ENCODE peak calls at places on chromosomes 13 and 19, in six cellular contexts. Y is BE2C, V is EL, Z is cardiac fibroblast, A is GF-D8, U is NCI-H1105. T is an unnamed sample.

GRCh38 chr13:99356216-99357089 is 49.3 kb upstream of the GPR183 start:
- DNase-seq in Y (no peak), V (peak), Z (peak), A (no peak), U (no peak), T (no peak)

GRCh38 chr13:39779337-39780270 is 124.1 kb downstream of the COG6 start:
- DNase-seq in Y (no peak), V (peak), Z (peak), A (no peak), U (no peak), T (no peak)

GRCh38 chr13:113245858-113246791 is 36.7 kb downstream of the CUL4A start:
- DNase-seq in Y (no peak), V (no peak), Z (peak), A (no peak), U (no peak), T (no peak)

GRCh38 chr19:40281381-40282208 is 3.5 kb downstream of the AKT2 start:
- DNase-seq in Y (no peak), V (no peak), Z (no peak), A (no peak), U (no peak), T (no peak)

GRCh38 chr19:31269425-31270127 is 79.7 kb downstream of the TSHZ3 start:
- DNase-seq in Y (peak), V (peak), Z (no peak), A (no peak), U (no peak), T (no peak)

GRCh38 chr13:111844682-111845081 is 222.3 kb upstream of the SOX1 start:
- DNase-seq in Y (no peak), V (no peak), Z (no peak), A (no peak), U (no peak), T (no peak)

GRCh38 chr13:59677966-59678814 is 485.5 kb downstream of the DIAPH3 start:
- DNase-seq in Y (peak), V (peak), Z (peak), A (peak), U (peak), T (no peak)

GRCh38 chr13:44373601-44374347 is at the start of gene SERP2:
- DNase-seq in Y (peak), V (peak), Z (no peak), A (no peak), U (no peak), T (no peak)

GRCh38 chr19:15862444-15862843 is 35.4 kb downstream of the CYP4F2 start:
- DNase-seq in Y (no peak), V (no peak), Z (no peak), A (no peak), U (no peak), T (no peak)

GRCh38 chr13:75181906-75182305 is 300.1 kb downstream of the TBC1D4 start:
- DNase-seq in Y (no peak), V (peak), Z (peak), A (no peak), U (no peak), T (no peak)

GRCh38 chr19:55482128-55482961 is 2.6 kb upstream of the NAT14 start:
- DNase-seq in Y (peak), V (no peak), Z (no peak), A (no peak), U (no peak), T (no peak)

GRCh38 chr13:45828253-45828968 is 23.1 kb downstream of the SIAH3 start:
- DNase-seq in Y (no peak), V (no peak), Z (no peak), A (no peak), U (no peak), T (no peak)

GRCh38 chr13:70249332-70250064 is 141.2 kb upstream of the KLHL1 start:
- DNase-seq in Y (no peak), V (no peak), Z (peak), A (no peak), U (no peak), T (no peak)

GRCh38 chr13:43528992-43529391 is 257.8 kb downstream of the ENOX1 start:
- DNase-seq in Y (no peak), V (no peak), Z (no peak), A (no peak), U (no peak), T (no peak)

GRCh38 chr13:70668983-70669382 is 560.7 kb upstream of the KLHL1 start:
- DNase-seq in Y (no peak), V (no peak), Z (no peak), A (no peak), U (no peak), T (peak)

GRCh38 chr13:53782400-53783030 is 753.9 kb downstream of the OLFM4 start:
- DNase-seq in Y (peak), V (peak), Z (peak), A (peak), U (peak), T (peak)

GRCh38 chr13:43261018-43261417 is 237.6 kb downstream of the DNAJC15 start:
- DNase-seq in Y (no peak), V (peak), Z (peak), A (no peak), U (no peak), T (no peak)

GRCh38 chr13:48158915-48159314 is 64.0 kb upstream of the MED4 start:
- DNase-seq in Y (no peak), V (no peak), Z (no peak), A (peak), U (no peak), T (no peak)

GRCh38 chr13:26222523-26223046 is 471 bp upstream of the RNF6 start:
- DNase-seq in Y (no peak), V (no peak), Z (no peak), A (no peak), U (no peak), T (no peak)

GRCh38 chr13:113545455-113545930 is 39.1 kb upstream of the TFDP1 start:
- DNase-seq in Y (peak), V (peak), Z (peak), A (no peak), U (no peak), T (no peak)

GRCh38 chr19:5434970-5435641 is 20.1 kb upstream of the ZNRF4 start:
- DNase-seq in Y (no peak), V (peak), Z (peak), A (no peak), U (no peak), T (no peak)

GRCh38 chr19:21362291-21362690 is 3.5 kb downstream of the ZNF738 start:
- DNase-seq in Y (no peak), V (no peak), Z (no peak), A (no peak), U (no peak), T (no peak)